ENCODE peak calls at places on chromosome 20, in nine cellular contexts. A is astrocyte of the spinal cord, G is HFFc6, S is fibroblast of mammary gland, L is nephron progenitor cell, F is NCI-H1092, O is SHP77, T is Kasumi-1, X is type B pancreatic cell. K is an unnamed sample.

GRCh38 chr20:60752741-60753420 is 499.2 kb upstream of the CDH4 start:
- DNase-seq in A (no peak), G (no peak), S (no peak), L (no peak), F (no peak), O (no peak), T (no peak), X (no peak), K (no peak)

GRCh38 chr20:43771791-43772190 is 45.0 kb upstream of the GTSF1L start:
- DNase-seq in A (no peak), G (no peak), S (no peak), L (no peak), F (no peak), O (no peak), T (no peak), X (no peak), K (no peak)

GRCh38 chr20:41598719-41599118 is 19.5 kb downstream of the CHD6 start:
- DNase-seq in A (no peak), G (no peak), S (no peak), L (no peak), F (no peak), O (no peak), T (no peak), X (no peak), K (no peak)

GRCh38 chr20:56957737-56958553 is 308.5 kb downstream of the BMP7 start:
- DNase-seq in A (peak), G (no peak), S (no peak), L (peak), F (peak), O (peak), T (no peak), X (peak), K (no peak)

GRCh38 chr20:20237093-20237959 is 130.6 kb upstream of the INSM1 start:
- DNase-seq in A (no peak), G (peak), S (peak), L (peak), F (peak), O (peak), T (peak), X (no peak), K (peak)

GRCh38 chr20:37234254-37234581 is 27.4 kb downstream of the GHRH start:
- DNase-seq in A (no peak), G (no peak), S (no peak), L (no peak), F (no peak), O (no peak), T (no peak), X (no peak), K (no peak)

GRCh38 chr20:14568225-14568624 is 230.8 kb upstream of the FLRT3 start:
- DNase-seq in A (no peak), G (no peak), S (no peak), L (no peak), F (no peak), O (no peak), T (no peak), X (no peak), K (no peak)

GRCh38 chr20:63709149-63709527 is 1.3 kb downstream of the ZGPAT start:
- DNase-seq in A (no peak), G (no peak), S (no peak), L (no peak), F (no peak), O (no peak), T (no peak), X (no peak), K (no peak)

K was measured in HuH-7.